ENCODE peak calls at places on chromosomes 6 and 20, in ten cellular contexts. L is MCF 10A; J is activated CD8-positive, alpha-beta T cell treated with anti-CD3 and anti-CD28 coated beads, Interleukin-2, amount 10 ng/mL, durations not matched to agents 7 days and 5 days; T is hepatocyte; V is HT1080; W is A172; H is kidney glomerular epithelial cell; Q is cardiac muscle cell; O is stomach; A is stimulated activated CD4-positive, alpha-beta T cell treated with anti-CD3 and anti-CD28 coated beads, Interleukin-2, amount 100 ng/mL, for 48 hours. Y is an unnamed sample.

GRCh38 chr20:4171538-4172116 is 156.3 kb upstream of the RNF24 start:
- DNase-seq in V (no peak), A (no peak), H (no peak), W (no peak), L (peak), T (peak), Q (peak), J (no peak), O (no peak), Y (no peak)

GRCh38 chr6:41786451-41787218 is 859 bp upstream of the TOMM6 start:
- DNase-seq in L (peak), O (peak), T (peak), W (peak), Q (peak), J (peak), A (peak), V (peak), H (peak), Y (peak)

GRCh38 chr20:47142782-47143170 is 213.7 kb downstream of the ZMYND8 start:
- DNase-seq in Q (no peak), V (no peak), W (no peak), O (no peak), A (no peak), L (no peak), T (no peak), H (no peak), J (no peak), Y (no peak)

GRCh38 chr6:64553414-64553813 is 917.8 kb downstream of the PHF3 start:
- DNase-seq in J (no peak), W (no peak), T (no peak), V (no peak), L (no peak), Q (peak), O (no peak), H (no peak), A (no peak), Y (no peak)

GRCh38 chr6:36504982-36505381 is 42.3 kb downstream of the STK38 start:
- DNase-seq in Q (no peak), W (no peak), T (no peak), H (no peak), A (no peak), L (peak), V (no peak), J (no peak), O (no peak), Y (peak)

GRCh38 chr6:113856011-113856551 is 1.1 kb upstream of the MARCKS start:
- DNase-seq in J (peak), W (peak), H (peak), Q (peak), T (peak), O (peak), L (no peak), V (no peak), A (no peak), Y (no peak)

GRCh38 chr6:111585241-111585968 is 20.3 kb downstream of the TRAF3IP2 start:
- DNase-seq in L (peak), V (no peak), T (no peak), J (no peak), A (no peak), W (no peak), O (no peak), H (no peak), Q (peak), Y (peak)

GRCh38 chr6:81772741-81773140 is 20.3 kb upstream of the TENT5A start:
- DNase-seq in A (no peak), L (peak), J (no peak), H (no peak), Q (no peak), T (no peak), W (peak), V (peak), O (no peak), Y (peak)

GRCh38 chr6:81487489-81487888 is 265.0 kb downstream of the TENT5A start:
- DNase-seq in H (no peak), J (no peak), Q (no peak), A (no peak), V (no peak), O (peak), T (peak), L (no peak), W (peak), Y (no peak)

GRCh38 chr20:13141541-13141940 is 79.5 kb upstream of the ISM1 start:
- DNase-seq in V (no peak), Q (no peak), J (no peak), H (peak), W (no peak), O (no peak), A (no peak), T (no peak), L (no peak), Y (peak)

GRCh38 chr6:26330835-26331808 is 33.9 kb upstream of the BTN3A2 start:
- DNase-seq in L (peak), Q (no peak), O (no peak), J (peak), A (peak), H (peak), V (peak), W (peak), T (peak), Y (no peak)

GRCh38 chr20:39880890-39881289 is 808.1 kb downstream of the MAFB start:
- DNase-seq in Q (no peak), O (no peak), V (peak), H (peak), L (peak), W (peak), A (no peak), J (no peak), T (no peak), Y (no peak)

GRCh38 chr6:53335224-53335994 is 13.3 kb downstream of the ELOVL5 start:
- DNase-seq in O (peak), H (no peak), L (no peak), Q (no peak), T (no peak), A (peak), J (peak), W (no peak), V (no peak), Y (no peak)

GRCh38 chr6:142162780-142163179 is 15.7 kb downstream of the VTA1 start:
- DNase-seq in A (no peak), T (no peak), J (no peak), W (no peak), Q (no peak), O (no peak), V (no peak), H (no peak), L (no peak), Y (no peak)

GRCh38 chr20:20022498-20022897 is 5.3 kb downstream of the NAA20 start:
- DNase-seq in O (no peak), W (no peak), H (no peak), L (no peak), Q (no peak), J (no peak), V (no peak), T (no peak), A (no peak), Y (no peak)

GRCh38 chr20:51500311-51500710 is 42.2 kb downstream of the NFATC2 start:
- DNase-seq in V (no peak), O (no peak), A (no peak), J (peak), T (no peak), L (peak), W (no peak), H (peak), Q (no peak), Y (peak)

GRCh38 chr6:137188855-137189254 is 15.4 kb upstream of the IL22RA2 start:
- DNase-seq in O (no peak), H (no peak), Q (peak), L (peak), T (no peak), J (no peak), W (peak), A (no peak), V (no peak), Y (no peak)

GRCh38 chr6:142531727-142532126 is 229.9 kb downstream of the ADGRG6 start:
- DNase-seq in A (no peak), W (peak), H (peak), Q (no peak), T (no peak), J (no peak), V (peak), L (no peak), O (no peak), Y (peak)

GRCh38 chr20:38926934-38927616 is 858 bp downstream of the FAM83D start:
- DNase-seq in Q (no peak), H (no peak), J (no peak), A (no peak), T (no peak), W (no peak), O (no peak), L (peak), V (no peak), Y (no peak)

GRCh38 chr6:8852332-8852731 is 417.0 kb upstream of the SLC35B3 start:
- DNase-seq in A (no peak), O (no peak), T (no peak), W (no peak), H (no peak), V (no peak), Q (no peak), L (no peak), J (no peak), Y (no peak)

GRCh38 chr20:58402305-58402704 is 13.3 kb downstream of the VAPB start:
- DNase-seq in J (no peak), L (peak), O (no peak), A (no peak), H (no peak), Q (no peak), T (no peak), W (no peak), V (no peak), Y (no peak)